ENCODE peak calls at places on chromosomes 2 and 18, in nine cellular contexts. One of them, this sample, is unnamed.

GRCh38 chr18:44098551-44099098 is 582.1 kb upstream of the SETBP1 start:
- DNase-seq in stimulated activated CD4-positive, alpha-beta T cell treated with anti-CD3 and anti-CD28 coated beads, Interleukin-4, amount 100 ng/mL, for 4 hours: no peak
- DNase-seq in chondrocyte: no peak
- DNase-seq in HFFc6: no peak
- DNase-seq in nucleus accumbens: no peak
- DNase-seq in PC-3: peak; percentile 53
- DNase-seq in H7: peak; percentile 4
- DNase-seq in C1 segment of cervical spinal cord: no peak
- DNase-seq in AML-193: peak; percentile 43
- DNase-seq in this sample: peak; percentile 62

GRCh38 chr2:173966274-173967098 is 1.3 kb upstream of the SP3 start:
- DNase-seq in stimulated activated CD4-positive, alpha-beta T cell treated with anti-CD3 and anti-CD28 coated beads, Interleukin-4, amount 100 ng/mL, for 4 hours: no peak
- DNase-seq in chondrocyte: no peak
- DNase-seq in HFFc6: no peak
- DNase-seq in nucleus accumbens: no peak
- DNase-seq in PC-3: no peak
- DNase-seq in H7: no peak
- DNase-seq in C1 segment of cervical spinal cord: no peak
- DNase-seq in AML-193: no peak
- DNase-seq in this sample: no peak

GRCh38 chr2:45439788-45440773 is 171.0 kb downstream of the SRBD1 start:
- DNase-seq in stimulated activated CD4-positive, alpha-beta T cell treated with anti-CD3 and anti-CD28 coated beads, Interleukin-4, amount 100 ng/mL, for 4 hours: no peak
- DNase-seq in chondrocyte: no peak
- DNase-seq in HFFc6: no peak
- DNase-seq in nucleus accumbens: no peak
- DNase-seq in PC-3: peak; percentile 59
- DNase-seq in H7: no peak
- DNase-seq in C1 segment of cervical spinal cord: no peak
- DNase-seq in AML-193: no peak
- DNase-seq in this sample: peak; percentile 17

GRCh38 chr2:136019304-136019703 is 33.9 kb upstream of the DARS1 start:
- DNase-seq in stimulated activated CD4-positive, alpha-beta T cell treated with anti-CD3 and anti-CD28 coated beads, Interleukin-4, amount 100 ng/mL, for 4 hours: no peak
- DNase-seq in chondrocyte: no peak
- DNase-seq in HFFc6: no peak
- DNase-seq in nucleus accumbens: no peak
- DNase-seq in PC-3: no peak
- DNase-seq in H7: no peak
- DNase-seq in C1 segment of cervical spinal cord: no peak
- DNase-seq in AML-193: peak; percentile 17
- DNase-seq in this sample: no peak

GRCh38 chr2:239970004-239970623 is 55.0 kb downstream of the NDUFA10 start:
- DNase-seq in stimulated activated CD4-positive, alpha-beta T cell treated with anti-CD3 and anti-CD28 coated beads, Interleukin-4, amount 100 ng/mL, for 4 hours: no peak
- DNase-seq in chondrocyte: no peak
- DNase-seq in HFFc6: no peak
- DNase-seq in nucleus accumbens: no peak
- DNase-seq in PC-3: no peak
- DNase-seq in H7: no peak
- DNase-seq in C1 segment of cervical spinal cord: no peak
- DNase-seq in AML-193: no peak
- DNase-seq in this sample: no peak

GRCh38 chr2:62158444-62159121 is 37.3 kb upstream of the B3GNT2 start:
- DNase-seq in stimulated activated CD4-positive, alpha-beta T cell treated with anti-CD3 and anti-CD28 coated beads, Interleukin-4, amount 100 ng/mL, for 4 hours: no peak
- DNase-seq in chondrocyte: no peak
- DNase-seq in HFFc6: no peak
- DNase-seq in nucleus accumbens: no peak
- DNase-seq in PC-3: no peak
- DNase-seq in H7: no peak
- DNase-seq in C1 segment of cervical spinal cord: no peak
- DNase-seq in AML-193: no peak
- DNase-seq in this sample: no peak

GRCh38 chr2:158841839-158842238 is 46.7 kb downstream of the DAPL1 start:
- DNase-seq in stimulated activated CD4-positive, alpha-beta T cell treated with anti-CD3 and anti-CD28 coated beads, Interleukin-4, amount 100 ng/mL, for 4 hours: no peak
- DNase-seq in chondrocyte: no peak
- DNase-seq in HFFc6: no peak
- DNase-seq in nucleus accumbens: no peak
- DNase-seq in PC-3: no peak
- DNase-seq in H7: no peak
- DNase-seq in C1 segment of cervical spinal cord: no peak
- DNase-seq in AML-193: no peak
- DNase-seq in this sample: no peak

GRCh38 chr2:18619091-18619490 is 29.7 kb upstream of the NT5C1B start:
- DNase-seq in stimulated activated CD4-positive, alpha-beta T cell treated with anti-CD3 and anti-CD28 coated beads, Interleukin-4, amount 100 ng/mL, for 4 hours: no peak
- DNase-seq in chondrocyte: no peak
- DNase-seq in HFFc6: no peak
- DNase-seq in nucleus accumbens: no peak
- DNase-seq in PC-3: no peak
- DNase-seq in H7: no peak
- DNase-seq in C1 segment of cervical spinal cord: no peak
- DNase-seq in AML-193: no peak
- DNase-seq in this sample: no peak

GRCh38 chr18:63454497-63454896 is 22.3 kb upstream of the SERPINB5 start:
- DNase-seq in stimulated activated CD4-positive, alpha-beta T cell treated with anti-CD3 and anti-CD28 coated beads, Interleukin-4, amount 100 ng/mL, for 4 hours: no peak
- DNase-seq in chondrocyte: no peak
- DNase-seq in HFFc6: peak; percentile 62
- DNase-seq in nucleus accumbens: no peak
- DNase-seq in PC-3: peak; percentile 96
- DNase-seq in H7: no peak
- DNase-seq in C1 segment of cervical spinal cord: no peak
- DNase-seq in AML-193: no peak
- DNase-seq in this sample: no peak

GRCh38 chr2:48529189-48529588 is 765 bp upstream of the STON1 start:
- DNase-seq in stimulated activated CD4-positive, alpha-beta T cell treated with anti-CD3 and anti-CD28 coated beads, Interleukin-4, amount 100 ng/mL, for 4 hours: no peak
- DNase-seq in chondrocyte: no peak
- DNase-seq in HFFc6: no peak
- DNase-seq in nucleus accumbens: no peak
- DNase-seq in PC-3: no peak
- DNase-seq in H7: peak; percentile 70
- DNase-seq in C1 segment of cervical spinal cord: no peak
- DNase-seq in AML-193: no peak
- DNase-seq in this sample: peak; percentile 38

GRCh38 chr18:8084160-8084559 is 517.0 kb downstream of the PTPRM start:
- DNase-seq in stimulated activated CD4-positive, alpha-beta T cell treated with anti-CD3 and anti-CD28 coated beads, Interleukin-4, amount 100 ng/mL, for 4 hours: no peak
- DNase-seq in chondrocyte: no peak
- DNase-seq in HFFc6: peak; percentile 45
- DNase-seq in nucleus accumbens: peak; percentile 3
- DNase-seq in PC-3: peak; percentile 82
- DNase-seq in H7: peak; percentile 47
- DNase-seq in C1 segment of cervical spinal cord: no peak
- DNase-seq in AML-193: peak; percentile 21
- DNase-seq in this sample: peak; percentile 81

GRCh38 chr2:173002751-173003541 is 72.7 kb upstream of the MAP3K20 start:
- DNase-seq in stimulated activated CD4-positive, alpha-beta T cell treated with anti-CD3 and anti-CD28 coated beads, Interleukin-4, amount 100 ng/mL, for 4 hours: no peak
- DNase-seq in chondrocyte: no peak
- DNase-seq in HFFc6: no peak
- DNase-seq in nucleus accumbens: no peak
- DNase-seq in PC-3: peak; percentile 25
- DNase-seq in H7: no peak
- DNase-seq in C1 segment of cervical spinal cord: no peak
- DNase-seq in AML-193: no peak
- DNase-seq in this sample: no peak

GRCh38 chr2:138722316-138722715 is 57.9 kb downstream of the NXPH2 start:
- DNase-seq in stimulated activated CD4-positive, alpha-beta T cell treated with anti-CD3 and anti-CD28 coated beads, Interleukin-4, amount 100 ng/mL, for 4 hours: no peak
- DNase-seq in chondrocyte: no peak
- DNase-seq in HFFc6: no peak
- DNase-seq in nucleus accumbens: no peak
- DNase-seq in PC-3: peak; percentile 19
- DNase-seq in H7: no peak
- DNase-seq in C1 segment of cervical spinal cord: no peak
- DNase-seq in AML-193: no peak
- DNase-seq in this sample: peak; percentile 6

GRCh38 chr2:133135035-133135654 is 433.1 kb downstream of the NCKAP5 start:
- DNase-seq in stimulated activated CD4-positive, alpha-beta T cell treated with anti-CD3 and anti-CD28 coated beads, Interleukin-4, amount 100 ng/mL, for 4 hours: no peak
- DNase-seq in chondrocyte: no peak
- DNase-seq in HFFc6: no peak
- DNase-seq in nucleus accumbens: no peak
- DNase-seq in PC-3: no peak
- DNase-seq in H7: no peak
- DNase-seq in C1 segment of cervical spinal cord: no peak
- DNase-seq in AML-193: no peak
- DNase-seq in this sample: no peak

GRCh38 chr2:566379-567313 is 110.6 kb downstream of the TMEM18 start:
- DNase-seq in stimulated activated CD4-positive, alpha-beta T cell treated with anti-CD3 and anti-CD28 coated beads, Interleukin-4, amount 100 ng/mL, for 4 hours: no peak
- DNase-seq in chondrocyte: peak; percentile 56
- DNase-seq in HFFc6: no peak
- DNase-seq in nucleus accumbens: no peak
- DNase-seq in PC-3: no peak
- DNase-seq in H7: no peak
- DNase-seq in C1 segment of cervical spinal cord: no peak
- DNase-seq in AML-193: no peak
- DNase-seq in this sample: no peak

GRCh38 chr2:227759411-227760113 is 13.9 kb downstream of the SCYGR8 start:
- DNase-seq in stimulated activated CD4-positive, alpha-beta T cell treated with anti-CD3 and anti-CD28 coated beads, Interleukin-4, amount 100 ng/mL, for 4 hours: no peak
- DNase-seq in chondrocyte: no peak
- DNase-seq in HFFc6: no peak
- DNase-seq in nucleus accumbens: no peak
- DNase-seq in PC-3: no peak
- DNase-seq in H7: no peak
- DNase-seq in C1 segment of cervical spinal cord: no peak
- DNase-seq in AML-193: no peak
- DNase-seq in this sample: no peak

GRCh38 chr2:85930129-85931124 is 41.6 kb upstream of the ST3GAL5 start:
- DNase-seq in stimulated activated CD4-positive, alpha-beta T cell treated with anti-CD3 and anti-CD28 coated beads, Interleukin-4, amount 100 ng/mL, for 4 hours: no peak
- DNase-seq in chondrocyte: no peak
- DNase-seq in HFFc6: no peak
- DNase-seq in nucleus accumbens: no peak
- DNase-seq in PC-3: no peak
- DNase-seq in H7: no peak
- DNase-seq in C1 segment of cervical spinal cord: no peak
- DNase-seq in AML-193: no peak
- DNase-seq in this sample: no peak

GRCh38 chr2:144137705-144138428 is 382.1 kb downstream of the ZEB2 start:
- DNase-seq in stimulated activated CD4-positive, alpha-beta T cell treated with anti-CD3 and anti-CD28 coated beads, Interleukin-4, amount 100 ng/mL, for 4 hours: no peak
- DNase-seq in chondrocyte: no peak
- DNase-seq in HFFc6: peak; percentile 89
- DNase-seq in nucleus accumbens: no peak
- DNase-seq in PC-3: no peak
- DNase-seq in H7: no peak
- DNase-seq in C1 segment of cervical spinal cord: no peak
- DNase-seq in AML-193: peak; percentile 2
- DNase-seq in this sample: no peak

GRCh38 chr18:58785171-58785805 is 79.4 kb upstream of the ZNF532 start:
- DNase-seq in stimulated activated CD4-positive, alpha-beta T cell treated with anti-CD3 and anti-CD28 coated beads, Interleukin-4, amount 100 ng/mL, for 4 hours: no peak
- DNase-seq in chondrocyte: no peak
- DNase-seq in HFFc6: peak; percentile 91
- DNase-seq in nucleus accumbens: no peak
- DNase-seq in PC-3: peak; percentile 98
- DNase-seq in H7: no peak
- DNase-seq in C1 segment of cervical spinal cord: no peak
- DNase-seq in AML-193: no peak
- DNase-seq in this sample: no peak

GRCh38 chr18:7830468-7830867 is 263.4 kb downstream of the PTPRM start:
- DNase-seq in stimulated activated CD4-positive, alpha-beta T cell treated with anti-CD3 and anti-CD28 coated beads, Interleukin-4, amount 100 ng/mL, for 4 hours: no peak
- DNase-seq in chondrocyte: no peak
- DNase-seq in HFFc6: no peak
- DNase-seq in nucleus accumbens: no peak
- DNase-seq in PC-3: peak; percentile 62
- DNase-seq in H7: peak; percentile 25
- DNase-seq in C1 segment of cervical spinal cord: no peak
- DNase-seq in AML-193: peak; percentile 3
- DNase-seq in this sample: peak; percentile 29

GRCh38 chr18:46755315-46756171 is 1.3 kb downstream of the ST8SIA5 start:
- DNase-seq in stimulated activated CD4-positive, alpha-beta T cell treated with anti-CD3 and anti-CD28 coated beads, Interleukin-4, amount 100 ng/mL, for 4 hours: no peak
- DNase-seq in chondrocyte: no peak
- DNase-seq in HFFc6: no peak
- DNase-seq in nucleus accumbens: no peak
- DNase-seq in PC-3: no peak
- DNase-seq in H7: no peak
- DNase-seq in C1 segment of cervical spinal cord: no peak
- DNase-seq in AML-193: no peak
- DNase-seq in this sample: no peak

GRCh38 chr2:128442891-128443302 is 124.2 kb upstream of the HS6ST1 start:
- DNase-seq in stimulated activated CD4-positive, alpha-beta T cell treated with anti-CD3 and anti-CD28 coated beads, Interleukin-4, amount 100 ng/mL, for 4 hours: no peak
- DNase-seq in chondrocyte: no peak
- DNase-seq in HFFc6: no peak
- DNase-seq in nucleus accumbens: no peak
- DNase-seq in PC-3: no peak
- DNase-seq in H7: peak; percentile 75
- DNase-seq in C1 segment of cervical spinal cord: no peak
- DNase-seq in AML-193: no peak
- DNase-seq in this sample: peak; percentile 55